ENCODE peak calls at places on chromosomes 5 and 9, in four cellular contexts. E is GM06990, U is pancreas, W is sigmoid colon. D is an unnamed sample.

GRCh38 chr5:143248391-143248790 is 155.1 kb downstream of the NR3C1 start:
- DNase-seq in E (no peak), W (no peak), U (no peak), D (no peak)

GRCh38 chr5:114789773-114790402 is 379.8 kb downstream of the TRIM36 start:
- DNase-seq in W (no peak), U (no peak), E (no peak), D (peak; percentile 37)

GRCh38 chr5:133220851-133221674 is 169.2 kb downstream of the HSPA4 start:
- DNase-seq in U (no peak), W (peak; percentile 18), E (no peak), D (no peak)

GRCh38 chr5:7828269-7828668 is 22.7 kb downstream of the CFAP90 start:
- DNase-seq in U (no peak), E (no peak), W (no peak), D (no peak)

GRCh38 chr9:105187781-105188180 is 56.7 kb upstream of the SLC44A1 start:
- DNase-seq in U (no peak), W (no peak), E (no peak), D (no peak)

GRCh38 chr5:172681421-172681820 is 40.4 kb downstream of the NEURL1B start:
- DNase-seq in E (no peak), U (no peak), W (no peak), D (no peak)

GRCh38 chr9:20592673-20593072 is 29.6 kb downstream of the MLLT3 start:
- DNase-seq in E (no peak), W (no peak), U (no peak), D (no peak)

GRCh38 chr5:83149671-83150070 is 72.3 kb downstream of the XRCC4 start:
- DNase-seq in W (no peak), U (no peak), E (no peak), D (no peak)

GRCh38 chr9:84751921-84752320 is 82.4 kb downstream of the NTRK2 start:
- DNase-seq in U (no peak), E (no peak), W (no peak), D (no peak)

GRCh38 chr5:2659071-2659470 is 92.4 kb downstream of the IRX2 start:
- DNase-seq in W (no peak), U (no peak), E (no peak), D (no peak)

GRCh38 chr9:110928604-110929003 is 109.7 kb downstream of the LPAR1 start:
- DNase-seq in U (no peak), W (no peak), E (no peak), D (no peak)

GRCh38 chr5:57468481-57469165 is 14.0 kb downstream of the ACTBL2 start:
- DNase-seq in E (no peak), W (no peak), U (no peak), D (no peak)

GRCh38 chr9:81687521-81688261 is 1.7 kb downstream of the TLE1 start:
- DNase-seq in W (peak; percentile 82), E (no peak), U (peak; percentile 83), D (peak; percentile 25)

GRCh38 chr5:93723005-93723404 is 18.4 kb downstream of the POU5F2 start:
- DNase-seq in U (no peak), E (no peak), W (no peak), D (no peak)

GRCh38 chr9:100352201-100352726 is 478 bp downstream of the TEX10 start:
- DNase-seq in U (no peak), E (no peak), W (peak; percentile 66), D (peak; percentile 50)

GRCh38 chr5:116492016-116492623 is 82.5 kb downstream of the SEMA6A start:
- DNase-seq in W (no peak), U (no peak), E (no peak), D (no peak)

GRCh38 chr9:93645149-93645889 is 68.9 kb downstream of the PHF2 start:
- DNase-seq in W (peak; percentile 54), U (peak; percentile 47), E (no peak), D (no peak)

GRCh38 chr5:50791813-50792212 is 125.4 kb downstream of the PARP8 start:
- DNase-seq in W (no peak), U (no peak), E (no peak), D (no peak)

GRCh38 chr9:15357050-15357653 is 50.1 kb upstream of the TTC39B start:
- DNase-seq in W (no peak), E (peak; percentile 9), U (no peak), D (no peak)

GRCh38 chr5:71786337-71787060 is 67.4 kb downstream of the CARTPT start:
- DNase-seq in U (no peak), W (no peak), E (no peak), D (no peak)

GRCh38 chr9:94833802-94834201 is 107.3 kb downstream of the AOPEP start:
- DNase-seq in U (no peak), E (no peak), W (no peak), D (no peak)

DNA sequence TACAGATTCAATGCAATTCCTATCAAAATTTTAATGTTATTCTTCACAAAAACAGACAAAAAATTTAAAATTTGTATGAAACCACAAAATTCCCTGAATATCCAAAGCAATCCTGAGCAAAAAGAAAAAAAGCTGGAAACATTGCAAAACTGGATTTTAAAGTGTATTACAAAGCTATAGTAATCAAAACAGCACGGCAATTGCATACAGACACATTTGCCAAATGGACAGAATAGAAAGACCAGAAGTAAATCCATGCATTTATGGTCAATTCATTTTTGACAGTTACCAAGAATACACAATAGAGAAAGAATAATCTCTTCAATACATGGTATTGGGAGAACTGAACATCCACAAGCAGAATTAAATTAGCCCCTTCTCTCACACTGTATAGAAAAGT is 110.5 kb downstream of the TMEM232 start:
- DNase-seq in U (no peak), W (no peak), E (no peak), D (no peak)
- TF ChIP-seq CTCF in U (no peak), W (no peak), E (no peak), D (no peak)

GRCh38 chr9:131587331-131587730 is 42.0 kb downstream of the PRRT1B start:
- DNase-seq in U (no peak), W (no peak), E (no peak), D (no peak)

GRCh38 chr9:131584858-131585257 is 39.5 kb downstream of the PRRT1B start:
- DNase-seq in W (no peak), E (no peak), U (no peak), D (no peak)

GRCh38 chr9:131583342-131583645 is 38.0 kb downstream of the PRRT1B start:
- DNase-seq in U (peak; percentile 57), W (no peak), E (no peak), D (no peak)

GRCh38 chr9:131583836-131584555 is 38.7 kb downstream of the PRRT1B start:
- DNase-seq in E (no peak), W (no peak), U (peak; percentile 50), D (no peak)

GRCh38 chr9:131585375-131585774 is 40.1 kb downstream of the PRRT1B start:
- DNase-seq in W (no peak), E (no peak), U (no peak), D (no peak)
- TF ChIP-seq CTCF in W (no peak), E (no peak), U (no peak), D (no peak)

DNA sequence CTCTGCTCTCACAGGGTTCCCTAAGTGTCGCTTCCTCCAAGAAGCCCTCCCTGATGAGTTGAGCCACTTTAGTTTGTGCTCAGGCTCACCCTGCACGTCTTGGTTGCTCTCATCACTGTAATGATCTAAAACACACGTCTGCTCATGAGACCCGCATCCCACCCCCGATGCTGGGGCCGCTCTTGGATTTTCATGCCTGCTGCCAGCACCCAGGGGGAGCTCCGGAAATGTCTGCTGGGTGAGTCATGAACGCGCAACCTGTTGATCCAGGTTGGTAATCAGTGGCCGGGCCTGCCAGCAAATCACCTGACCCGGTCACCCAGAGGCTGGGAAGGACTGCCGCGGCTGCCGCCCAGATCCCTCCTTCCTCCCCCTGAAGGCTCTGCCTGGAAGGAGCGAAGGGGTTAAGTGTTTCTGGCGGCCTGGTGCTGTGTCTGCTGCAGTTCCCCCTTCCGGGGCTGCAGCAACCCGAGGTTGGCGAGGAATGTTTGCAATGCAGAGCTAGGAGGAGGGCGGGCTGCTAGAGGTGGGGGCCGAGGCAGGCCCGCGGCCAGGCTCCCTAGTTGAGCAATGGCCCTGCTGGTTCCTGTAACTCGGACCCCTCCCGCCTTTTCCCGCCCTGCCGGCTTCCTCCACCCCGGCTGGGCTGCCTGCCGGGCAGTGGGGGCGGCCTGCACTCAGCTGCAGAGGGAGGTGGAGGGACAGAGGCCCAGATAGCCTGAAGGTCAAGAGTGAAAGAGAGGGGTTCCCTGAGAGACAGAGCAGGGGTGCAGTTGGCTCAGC is 156.1 kb upstream of the IER5L start:
- DNase-seq in U (peak; percentile 97), W (peak; percentile 96), E (no peak), D (no peak)
- TF ChIP-seq CTCF in U (no peak), W (no peak), E (no peak), D (no peak)

GRCh38 chr9:80146466-80146865 is 574.7 kb downstream of the TLE4 start:
- DNase-seq in E (no peak), W (no peak), U (no peak), D (no peak)
- TF ChIP-seq CTCF in E (peak; percentile 48), W (no peak), U (no peak), D (peak; percentile 13)

GRCh38 chr5:113321266-113321665 is 113.5 kb downstream of the TSSK1B start:
- DNase-seq in E (no peak), U (no peak), W (no peak), D (no peak)

GRCh38 chr5:113319256-113320053 is 115.3 kb downstream of the TSSK1B start:
- DNase-seq in W (no peak), U (no peak), E (no peak), D (no peak)

GRCh38 chr5:113325054-113325453 is 109.7 kb downstream of the TSSK1B start:
- DNase-seq in W (no peak), E (no peak), U (no peak), D (no peak)

DNA sequence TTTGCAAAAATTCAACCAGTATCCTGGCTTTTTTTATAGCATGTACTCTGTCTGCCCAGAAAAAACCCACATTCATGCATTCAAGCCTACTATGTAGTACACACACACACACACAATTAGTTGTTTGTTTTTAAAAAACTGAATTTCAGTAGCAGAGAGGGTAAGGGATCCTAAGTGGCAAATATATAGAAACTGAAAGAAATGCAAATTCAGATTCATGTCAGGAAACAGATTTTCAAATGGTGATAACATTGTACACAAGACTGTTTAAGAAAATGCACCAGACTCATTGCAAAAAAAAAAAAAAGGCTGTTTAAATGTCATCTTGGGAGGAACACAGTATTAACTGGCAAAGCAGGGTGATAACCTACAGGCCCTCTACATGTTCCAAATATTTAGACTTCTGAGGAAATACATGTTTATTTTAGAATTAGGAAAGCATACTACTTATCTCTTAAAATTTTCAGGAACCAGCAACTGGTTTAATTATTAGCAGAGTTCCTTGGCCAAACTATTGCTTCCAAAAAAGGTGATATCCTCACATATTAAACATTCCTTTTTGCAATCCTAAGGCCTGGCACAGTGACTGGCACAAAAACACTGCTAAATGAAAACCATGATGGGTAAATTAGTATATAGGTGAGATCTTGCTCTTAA is 114.5 kb downstream of the TSSK1B start:
- DNase-seq in W (no peak), E (no peak), U (no peak), D (no peak)
- TF ChIP-seq CTCF in W (no peak), E (no peak), U (no peak), D (no peak)